ENCODE peak calls at places on chromosomes 6 and 20, in seven cellular contexts. One of them, this sample, is unnamed.

GRCh38 chr6:116008470-116009229 is 52.0 kb downstream of the FRK start:
- DNase-seq in neural progenitor cell: no peak
- DNase-seq in hepatocyte: no peak
- DNase-seq in pancreas: no peak
- DNase-seq in Calu3: no peak
- DNase-seq in CD8-positive, alpha-beta T cell: no peak
- DNase-seq in stomach: no peak
- DNase-seq in this sample: no peak

GRCh38 chr20:44324343-44324742 is 12.5 kb upstream of the R3HDML start:
- DNase-seq in neural progenitor cell: peak; percentile 47
- DNase-seq in hepatocyte: no peak
- DNase-seq in pancreas: no peak
- DNase-seq in Calu3: no peak
- DNase-seq in CD8-positive, alpha-beta T cell: no peak
- DNase-seq in stomach: no peak
- DNase-seq in this sample: peak; percentile 60

GRCh38 chr6:151445482-151445881 is 6.4 kb downstream of the RMND1 start:
- DNase-seq in neural progenitor cell: no peak
- DNase-seq in hepatocyte: no peak
- DNase-seq in pancreas: no peak
- DNase-seq in Calu3: no peak
- DNase-seq in CD8-positive, alpha-beta T cell: no peak
- DNase-seq in stomach: no peak
- DNase-seq in this sample: no peak

GRCh38 chr20:44745122-44745521 is 543 bp upstream of the KCNK15 start:
- DNase-seq in neural progenitor cell: no peak
- DNase-seq in hepatocyte: no peak
- DNase-seq in pancreas: no peak
- DNase-seq in Calu3: no peak
- DNase-seq in CD8-positive, alpha-beta T cell: no peak
- DNase-seq in stomach: no peak
- DNase-seq in this sample: no peak

GRCh38 chr20:47205577-47206123 is 150.8 kb downstream of the ZMYND8 start:
- DNase-seq in neural progenitor cell: peak; percentile 45
- DNase-seq in hepatocyte: peak; percentile 49
- DNase-seq in pancreas: peak; percentile 87
- DNase-seq in Calu3: peak; percentile 93
- DNase-seq in CD8-positive, alpha-beta T cell: no peak
- DNase-seq in stomach: peak; percentile 63
- DNase-seq in this sample: no peak

GRCh38 chr20:59412896-59413295 is 112.5 kb downstream of the EDN3 start:
- DNase-seq in neural progenitor cell: peak; percentile 71
- DNase-seq in hepatocyte: peak; percentile 34
- DNase-seq in pancreas: no peak
- DNase-seq in Calu3: no peak
- DNase-seq in CD8-positive, alpha-beta T cell: no peak
- DNase-seq in stomach: no peak
- DNase-seq in this sample: no peak

GRCh38 chr6:163474581-163474980 is 60.1 kb downstream of the QKI start:
- DNase-seq in neural progenitor cell: no peak
- DNase-seq in hepatocyte: no peak
- DNase-seq in pancreas: no peak
- DNase-seq in Calu3: no peak
- DNase-seq in CD8-positive, alpha-beta T cell: no peak
- DNase-seq in stomach: no peak
- DNase-seq in this sample: no peak

GRCh38 chr20:12581644-12582350 is 427.0 kb upstream of the SPTLC3 start:
- DNase-seq in neural progenitor cell: no peak
- DNase-seq in hepatocyte: no peak
- DNase-seq in pancreas: no peak
- DNase-seq in Calu3: no peak
- DNase-seq in CD8-positive, alpha-beta T cell: no peak
- DNase-seq in stomach: no peak
- DNase-seq in this sample: no peak

GRCh38 chr6:125314019-125314581 is 12.3 kb upstream of the HDDC2 start:
- DNase-seq in neural progenitor cell: peak; percentile 78
- DNase-seq in hepatocyte: peak; percentile 80
- DNase-seq in pancreas: no peak
- DNase-seq in Calu3: peak; percentile 57
- DNase-seq in CD8-positive, alpha-beta T cell: peak; percentile 17
- DNase-seq in stomach: peak; percentile 58
- DNase-seq in this sample: peak; percentile 54

GRCh38 chr6:125671323-125671722 is 78.1 kb upstream of the HEY2 start:
- DNase-seq in neural progenitor cell: no peak
- DNase-seq in hepatocyte: no peak
- DNase-seq in pancreas: no peak
- DNase-seq in Calu3: no peak
- DNase-seq in CD8-positive, alpha-beta T cell: no peak
- DNase-seq in stomach: no peak
- DNase-seq in this sample: no peak

GRCh38 chr6:33407132-33407718 is 3.6 kb upstream of the PHF1 start:
- DNase-seq in neural progenitor cell: no peak
- DNase-seq in hepatocyte: no peak
- DNase-seq in pancreas: no peak
- DNase-seq in Calu3: no peak
- DNase-seq in CD8-positive, alpha-beta T cell: no peak
- DNase-seq in stomach: no peak
- DNase-seq in this sample: peak; percentile 2

GRCh38 chr6:166942393-166943168 is 13.8 kb downstream of the RNASET2 start:
- DNase-seq in neural progenitor cell: no peak
- DNase-seq in hepatocyte: peak; percentile 45
- DNase-seq in pancreas: no peak
- DNase-seq in Calu3: no peak
- DNase-seq in CD8-positive, alpha-beta T cell: no peak
- DNase-seq in stomach: no peak
- DNase-seq in this sample: no peak

GRCh38 chr6:39523987-39524386 is 201.2 kb downstream of the KIF6 start:
- DNase-seq in neural progenitor cell: no peak
- DNase-seq in hepatocyte: no peak
- DNase-seq in pancreas: no peak
- DNase-seq in Calu3: no peak
- DNase-seq in CD8-positive, alpha-beta T cell: no peak
- DNase-seq in stomach: no peak
- DNase-seq in this sample: no peak

GRCh38 chr20:313948-314347 is 11.4 kb upstream of the SOX12 start:
- DNase-seq in neural progenitor cell: no peak
- DNase-seq in hepatocyte: no peak
- DNase-seq in pancreas: no peak
- DNase-seq in Calu3: no peak
- DNase-seq in CD8-positive, alpha-beta T cell: no peak
- DNase-seq in stomach: no peak
- DNase-seq in this sample: no peak

DNA sequence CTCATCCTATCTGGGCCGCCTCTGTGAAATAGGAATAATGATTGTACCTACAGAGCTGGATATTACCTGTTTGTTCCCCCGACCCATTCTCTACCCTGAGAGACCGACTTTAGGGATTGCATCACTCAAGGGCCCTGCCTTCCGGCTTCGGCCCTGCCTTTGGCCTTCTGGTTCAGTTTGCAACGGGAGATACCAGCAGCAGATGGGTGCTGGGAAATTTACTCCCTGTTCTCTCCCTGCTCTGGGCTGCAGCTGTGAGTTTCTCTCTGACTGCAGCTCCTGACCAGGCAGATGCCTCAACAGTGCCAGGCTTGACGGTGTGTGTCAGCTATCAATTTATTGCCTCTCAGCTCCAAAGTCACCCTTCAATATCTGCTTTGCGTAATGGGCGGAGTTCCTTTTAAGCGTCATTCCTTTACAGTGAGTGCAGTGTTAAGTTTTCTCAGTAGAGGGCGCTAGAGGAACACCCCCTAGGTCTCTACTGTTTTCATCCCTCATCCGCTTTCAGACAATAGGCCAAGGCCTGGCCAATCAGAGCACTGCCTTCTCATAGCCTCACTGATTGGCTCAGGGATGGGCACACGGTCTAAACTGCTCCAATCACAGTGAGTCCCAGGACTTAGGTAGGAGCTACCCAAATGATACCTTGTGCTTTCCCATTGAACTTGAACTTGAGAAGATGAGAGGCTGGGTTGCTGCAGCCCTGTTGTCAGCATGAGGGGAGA is 30.0 kb downstream of the KCNG1 start:
- DNase-seq in neural progenitor cell: peak; percentile 85
- DNase-seq in hepatocyte: peak; percentile 79
- DNase-seq in pancreas: no peak
- DNase-seq in Calu3: peak; percentile 75
- DNase-seq in CD8-positive, alpha-beta T cell: no peak
- DNase-seq in stomach: no peak
- DNase-seq in this sample: no peak
- TF ChIP-seq CTCF in neural progenitor cell: peak; percentile 89
- TF ChIP-seq CTCF in hepatocyte: peak; percentile 67
- TF ChIP-seq CTCF in pancreas: no peak
- TF ChIP-seq CTCF in Calu3: peak; percentile 86
- TF ChIP-seq CTCF in CD8-positive, alpha-beta T cell: peak; percentile 46
- TF ChIP-seq CTCF in stomach: peak; percentile 19
- TF ChIP-seq CTCF in this sample: peak; percentile 96

DNA sequence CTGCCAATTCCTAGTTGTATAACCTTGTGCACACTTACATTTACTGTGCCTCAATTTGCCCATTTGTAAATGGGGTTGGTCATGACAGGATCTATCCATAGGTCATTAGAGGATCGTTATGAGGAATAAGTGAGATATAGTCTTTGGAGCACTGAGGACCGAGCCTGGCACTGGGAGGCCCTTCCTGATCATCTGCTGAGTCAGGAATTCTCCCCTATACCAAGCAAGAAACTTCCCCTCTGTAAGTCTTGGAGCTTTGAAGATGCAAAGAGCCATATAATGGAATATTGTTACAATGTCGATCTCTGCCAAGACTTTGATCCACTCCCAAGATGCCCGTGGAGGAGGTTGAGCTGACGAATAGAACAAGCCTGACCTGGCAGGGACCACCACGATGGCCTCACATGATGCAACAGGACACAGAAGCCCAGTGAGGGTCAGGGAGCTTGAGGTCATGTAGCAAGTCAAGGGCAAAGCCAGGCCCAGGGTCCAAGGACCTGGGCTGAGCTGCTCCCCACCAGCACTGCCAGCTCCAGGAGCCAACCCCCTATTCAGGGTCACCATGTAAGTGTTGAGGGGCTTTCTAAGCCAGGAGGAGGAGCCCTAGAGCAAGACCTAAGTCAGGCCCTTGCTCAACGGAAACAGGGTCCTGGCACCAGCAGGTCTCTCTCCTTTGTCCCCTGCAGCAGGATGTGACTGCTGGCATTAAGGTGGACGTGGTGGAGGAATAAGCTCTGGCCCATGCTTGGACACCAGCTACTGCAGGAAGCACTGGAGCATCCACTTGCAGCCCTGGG is 16.7 kb downstream of the PDRG1 start:
- DNase-seq in neural progenitor cell: peak; percentile 73
- DNase-seq in hepatocyte: no peak
- DNase-seq in pancreas: no peak
- DNase-seq in Calu3: no peak
- DNase-seq in CD8-positive, alpha-beta T cell: no peak
- DNase-seq in stomach: no peak
- DNase-seq in this sample: no peak
- TF ChIP-seq CTCF in neural progenitor cell: peak; percentile 61
- TF ChIP-seq CTCF in hepatocyte: no peak
- TF ChIP-seq CTCF in pancreas: no peak
- TF ChIP-seq CTCF in Calu3: no peak
- TF ChIP-seq CTCF in CD8-positive, alpha-beta T cell: no peak
- TF ChIP-seq CTCF in stomach: no peak
- TF ChIP-seq CTCF in this sample: no peak

GRCh38 chr20:48578397-48579098 is 249.3 kb downstream of the PREX1 start:
- DNase-seq in neural progenitor cell: no peak
- DNase-seq in hepatocyte: no peak
- DNase-seq in pancreas: no peak
- DNase-seq in Calu3: peak; percentile 43
- DNase-seq in CD8-positive, alpha-beta T cell: no peak
- DNase-seq in stomach: no peak
- DNase-seq in this sample: no peak
- TF ChIP-seq CTCF in neural progenitor cell: no peak
- TF ChIP-seq CTCF in hepatocyte: no peak
- TF ChIP-seq CTCF in pancreas: no peak
- TF ChIP-seq CTCF in Calu3: no peak
- TF ChIP-seq CTCF in CD8-positive, alpha-beta T cell: no peak
- TF ChIP-seq CTCF in stomach: no peak
- TF ChIP-seq CTCF in this sample: no peak

DNA sequence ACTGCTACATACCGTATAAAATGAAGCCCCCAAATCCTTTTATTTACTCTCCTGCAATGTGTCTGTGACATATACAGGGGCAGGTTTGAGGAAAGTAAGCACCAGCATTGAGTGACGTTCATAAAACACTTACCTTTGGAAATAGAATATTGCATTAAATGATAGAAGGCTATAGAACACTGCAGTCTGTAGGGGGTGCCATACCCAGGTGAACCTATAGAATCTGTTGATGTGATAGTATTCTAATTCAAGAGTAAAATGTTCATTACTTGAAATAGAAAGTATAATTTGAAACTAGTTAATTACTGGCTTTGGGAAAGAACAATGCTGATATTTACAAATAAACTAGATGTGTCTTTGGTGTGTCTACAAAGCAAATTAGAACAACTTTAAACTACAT is 47.0 kb upstream of the PRL start:
- DNase-seq in neural progenitor cell: no peak
- DNase-seq in hepatocyte: no peak
- DNase-seq in pancreas: no peak
- DNase-seq in Calu3: no peak
- DNase-seq in CD8-positive, alpha-beta T cell: no peak
- DNase-seq in stomach: no peak
- DNase-seq in this sample: no peak
- TF ChIP-seq CTCF in neural progenitor cell: peak; percentile 33
- TF ChIP-seq CTCF in hepatocyte: peak; percentile 25
- TF ChIP-seq CTCF in pancreas: no peak
- TF ChIP-seq CTCF in Calu3: peak; percentile 24
- TF ChIP-seq CTCF in CD8-positive, alpha-beta T cell: no peak
- TF ChIP-seq CTCF in stomach: peak; percentile 7
- TF ChIP-seq CTCF in this sample: no peak

GRCh38 chr20:63238491-63239126 is 2.9 kb downstream of the BIRC7 start:
- DNase-seq in neural progenitor cell: no peak
- DNase-seq in hepatocyte: no peak
- DNase-seq in pancreas: no peak
- DNase-seq in Calu3: peak; percentile 51
- DNase-seq in CD8-positive, alpha-beta T cell: no peak
- DNase-seq in stomach: no peak
- DNase-seq in this sample: no peak
- TF ChIP-seq CTCF in neural progenitor cell: no peak
- TF ChIP-seq CTCF in hepatocyte: no peak
- TF ChIP-seq CTCF in pancreas: no peak
- TF ChIP-seq CTCF in Calu3: no peak
- TF ChIP-seq CTCF in CD8-positive, alpha-beta T cell: no peak
- TF ChIP-seq CTCF in stomach: no peak
- TF ChIP-seq CTCF in this sample: no peak

This sample was measured in Peyer's patch.